ENCODE peak calls at places on chromosomes 16 and 17, in seven cellular contexts. P is endothelial cell of umbilical vein, J is stomach, K is transverse colon, I is GM12891, D is sigmoid colon, B is prostate gland. N is an unnamed sample.

GRCh38 chr17:58301504-58302150 is 20.9 kb upstream of the MPO start:
- DNase-seq in P (no peak), J (peak), K (no peak), I (no peak), D (peak), B (no peak), N (no peak)

GRCh38 chr17:28282596-28282995 is 36.4 kb upstream of the TMEM97 start:
- DNase-seq in P (peak), J (no peak), K (no peak), I (no peak), D (no peak), B (no peak), N (no peak)

GRCh38 chr16:31072540-31073072 is 1.4 kb downstream of the ZNF668 start:
- DNase-seq in P (peak), J (no peak), K (peak), I (no peak), D (peak), B (no peak), N (no peak)

GRCh38 chr16:12262454-12263180 is 286.1 kb downstream of the SNX29 start:
- DNase-seq in P (no peak), J (peak), K (peak), I (no peak), D (no peak), B (peak), N (no peak)

GRCh38 chr16:6008656-6009055 is 911.1 kb upstream of the EEF2KMT start:
- DNase-seq in P (no peak), J (no peak), K (no peak), I (no peak), D (no peak), B (no peak), N (no peak)

GRCh38 chr17:50507871-50508572 is at the start of gene MYCBPAP:
- DNase-seq in P (peak), J (peak), K (peak), I (peak), D (peak), B (peak), N (peak)

GRCh38 chr17:31605761-31606160 is 214.3 kb downstream of the RAB11FIP4 start:
- DNase-seq in P (no peak), J (no peak), K (no peak), I (no peak), D (no peak), B (no peak), N (no peak)

GRCh38 chr16:17304814-17305169 is 166.0 kb downstream of the XYLT1 start:
- DNase-seq in P (no peak), J (no peak), K (peak), I (no peak), D (peak), B (no peak), N (no peak)

GRCh38 chr17:29151567-29151966 is 28.6 kb downstream of the MYO18A start:
- DNase-seq in P (no peak), J (no peak), K (no peak), I (no peak), D (no peak), B (no peak), N (no peak)

GRCh38 chr17:56499799-56500388 is 93.6 kb upstream of the NOG start:
- DNase-seq in P (peak), J (no peak), K (no peak), I (no peak), D (no peak), B (no peak), N (no peak)

GRCh38 chr16:85882181-85882810 is 16.7 kb upstream of the IRF8 start:
- DNase-seq in P (no peak), J (no peak), K (no peak), I (no peak), D (no peak), B (no peak), N (no peak)

GRCh38 chr16:8571061-8571596 is 19.2 kb downstream of the TMEM114 start:
- DNase-seq in P (no peak), J (no peak), K (no peak), I (no peak), D (no peak), B (no peak), N (no peak)

GRCh38 chr17:65902165-65902564 is 289.8 kb downstream of the CEP112 start:
- DNase-seq in P (no peak), J (no peak), K (no peak), I (no peak), D (no peak), B (no peak), N (no peak)

GRCh38 chr17:78583091-78583490 is 5.9 kb upstream of the DNAH17 start:
- DNase-seq in P (no peak), J (no peak), K (no peak), I (no peak), D (no peak), B (no peak), N (peak)

GRCh38 chr16:86217001-86217890 is 293.1 kb upstream of the FOXF1 start:
- DNase-seq in P (no peak), J (no peak), K (no peak), I (no peak), D (peak), B (no peak), N (peak)

GRCh38 chr17:21425736-21426135 is 49.6 kb downstream of the KCNJ12 start:
- DNase-seq in P (no peak), J (no peak), K (no peak), I (no peak), D (no peak), B (no peak), N (no peak)

GRCh38 chr16:54027126-54027922 is 259.3 kb downstream of the IRX3 start:
- DNase-seq in P (peak), J (no peak), K (no peak), I (no peak), D (no peak), B (no peak), N (no peak)

GRCh38 chr16:56475226-56475625 is 23.9 kb downstream of the OGFOD1 start:
- DNase-seq in P (no peak), J (no peak), K (no peak), I (no peak), D (no peak), B (no peak), N (no peak)

GRCh38 chr16:72262711-72263110 is 90.8 kb upstream of the PMFBP1 start:
- DNase-seq in P (no peak), J (no peak), K (no peak), I (no peak), D (no peak), B (no peak), N (no peak)

GRCh38 chr16:84841787-84842300 is 22.1 kb downstream of the CRISPLD2 start:
- DNase-seq in P (no peak), J (peak), K (peak), I (no peak), D (no peak), B (peak), N (no peak)

GRCh38 chr17:76495663-76496400 is 5.4 kb downstream of the RHBDF2 start:
- DNase-seq in P (no peak), J (no peak), K (no peak), I (no peak), D (no peak), B (no peak), N (no peak)

GRCh38 chr17:2862197-2862596 is 66.0 kb downstream of the RAP1GAP2 start:
- DNase-seq in P (no peak), J (no peak), K (no peak), I (no peak), D (no peak), B (no peak), N (no peak)

DNA sequence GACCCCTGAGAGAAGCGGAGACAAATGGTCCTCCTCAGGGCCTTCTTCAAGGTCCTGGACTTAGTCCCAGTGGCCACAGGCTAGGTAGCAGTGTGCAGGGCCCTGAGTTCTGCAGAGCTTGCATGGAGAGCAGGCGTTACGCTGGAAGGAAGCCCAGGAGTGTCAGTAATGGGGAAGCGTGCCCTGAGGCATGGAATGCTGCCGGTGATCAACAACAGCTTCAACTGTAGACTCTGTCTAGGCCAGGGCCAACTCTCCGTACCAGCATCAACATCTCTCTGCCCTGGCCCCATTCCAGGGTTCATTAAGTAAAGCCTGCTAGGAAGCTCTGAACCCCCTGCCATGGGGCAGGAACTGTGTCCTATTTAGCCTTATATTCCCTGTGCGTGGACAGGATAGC is 568 bp upstream of the TNK1 start:
- DNase-seq in P (no peak), J (peak), K (peak), I (no peak), D (peak), B (peak), N (no peak)
- TF ChIP-seq POLR2AphosphoS5 in P (no peak), J (no peak), K (no peak), I (no peak), D (no peak), B (peak), N (no peak)

GRCh38 chr17:59423137-59423703 is 91.8 kb downstream of the YPEL2 start:
- DNase-seq in P (peak), J (no peak), K (no peak), I (no peak), D (peak), B (no peak), N (no peak)
- TF ChIP-seq POLR2AphosphoS5 in P (no peak), J (no peak), K (no peak), I (no peak), D (no peak), B (no peak), N (no peak)

GRCh38 chr16:67177743-67178699 is 5.7 kb downstream of the MATCAP1 start:
- DNase-seq in P (peak), J (peak), K (peak), I (peak), D (peak), B (peak), N (peak)

GRCh38 chr16:67181346-67181745 is 2.4 kb downstream of the MATCAP1 start:
- DNase-seq in P (peak), J (no peak), K (peak), I (no peak), D (peak), B (no peak), N (no peak)

GRCh38 chr16:67182288-67182687 is 1.5 kb downstream of the MATCAP1 start:
- DNase-seq in P (no peak), J (no peak), K (no peak), I (no peak), D (no peak), B (no peak), N (no peak)

GRCh38 chr16:67180166-67180565 is 3.6 kb downstream of the MATCAP1 start:
- DNase-seq in P (no peak), J (no peak), K (no peak), I (no peak), D (no peak), B (no peak), N (no peak)

DNA sequence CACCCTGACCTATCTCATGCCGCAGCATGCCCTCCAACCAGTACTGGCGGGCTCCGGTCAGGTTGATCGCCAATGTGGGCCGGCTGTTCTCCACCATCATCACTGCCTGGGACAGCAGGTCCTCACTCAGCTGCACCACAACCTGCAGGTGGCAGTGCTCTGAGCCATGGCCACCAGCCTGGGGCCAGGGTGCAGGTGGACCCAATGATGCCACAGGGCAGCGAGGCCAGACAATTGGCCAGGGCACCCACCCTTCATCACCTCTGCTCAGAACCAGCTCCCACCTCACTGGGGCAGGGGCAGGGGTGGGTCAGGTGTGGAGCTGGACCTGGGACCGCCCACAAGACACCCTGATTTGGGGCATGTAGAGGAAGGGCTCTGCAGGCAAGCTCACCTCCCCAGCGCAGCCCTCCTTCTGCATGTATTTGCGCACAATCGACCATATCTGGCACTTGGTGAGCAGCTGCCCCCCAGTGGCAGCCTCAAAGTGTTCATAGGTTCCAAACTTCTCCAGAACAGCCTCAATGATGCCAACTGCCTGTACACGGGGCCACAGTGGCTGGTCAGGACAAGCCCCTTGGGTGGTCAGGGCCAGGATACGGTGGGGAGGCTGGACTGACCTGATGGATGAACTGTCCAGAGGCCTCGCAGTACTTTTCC is 4.2 kb downstream of the MATCAP1 start:
- DNase-seq in P (no peak), J (no peak), K (no peak), I (no peak), D (no peak), B (no peak), N (no peak)
- TF ChIP-seq POLR2AphosphoS5 in P (no peak), J (no peak), K (no peak), I (no peak), D (no peak), B (no peak), N (no peak)

DNA sequence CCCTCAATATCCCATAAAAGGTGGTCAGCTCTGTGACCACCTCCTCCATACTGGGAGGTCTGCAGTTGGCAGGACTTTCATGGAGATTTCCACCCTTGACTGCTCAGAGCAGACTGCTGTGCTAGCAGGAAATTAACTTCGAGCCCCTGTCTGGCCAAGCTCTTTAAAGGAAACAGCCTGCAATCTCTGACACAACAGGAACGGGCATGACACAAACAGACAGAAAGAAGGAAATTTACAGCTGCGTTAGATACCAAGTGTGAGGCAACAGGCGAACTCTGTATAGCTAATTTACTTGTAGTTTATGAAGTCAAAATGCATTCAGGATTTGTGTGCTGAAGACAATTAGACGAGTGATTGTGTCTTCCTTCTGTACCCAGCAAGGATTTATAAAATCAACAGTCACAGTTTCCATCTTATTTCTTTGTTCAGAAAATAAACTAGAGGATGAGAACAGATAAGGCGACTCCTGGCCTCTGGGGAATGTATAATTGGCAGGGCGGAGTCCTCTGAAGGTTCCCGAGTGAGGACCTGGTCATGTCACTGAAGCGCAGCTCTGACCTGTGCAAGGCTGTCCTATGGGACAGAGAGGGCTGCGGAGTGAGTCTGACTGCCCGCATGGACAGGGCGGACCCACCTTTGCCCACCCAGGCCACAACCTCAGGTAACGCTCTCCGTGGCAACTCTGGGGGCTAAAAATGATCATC is 16.1 kb downstream of the WIPI1 start:
- DNase-seq in P (peak), J (no peak), K (no peak), I (no peak), D (no peak), B (no peak), N (no peak)
- TF ChIP-seq POLR2AphosphoS5 in P (no peak), J (no peak), K (no peak), I (no peak), D (no peak), B (no peak), N (no peak)

DNA sequence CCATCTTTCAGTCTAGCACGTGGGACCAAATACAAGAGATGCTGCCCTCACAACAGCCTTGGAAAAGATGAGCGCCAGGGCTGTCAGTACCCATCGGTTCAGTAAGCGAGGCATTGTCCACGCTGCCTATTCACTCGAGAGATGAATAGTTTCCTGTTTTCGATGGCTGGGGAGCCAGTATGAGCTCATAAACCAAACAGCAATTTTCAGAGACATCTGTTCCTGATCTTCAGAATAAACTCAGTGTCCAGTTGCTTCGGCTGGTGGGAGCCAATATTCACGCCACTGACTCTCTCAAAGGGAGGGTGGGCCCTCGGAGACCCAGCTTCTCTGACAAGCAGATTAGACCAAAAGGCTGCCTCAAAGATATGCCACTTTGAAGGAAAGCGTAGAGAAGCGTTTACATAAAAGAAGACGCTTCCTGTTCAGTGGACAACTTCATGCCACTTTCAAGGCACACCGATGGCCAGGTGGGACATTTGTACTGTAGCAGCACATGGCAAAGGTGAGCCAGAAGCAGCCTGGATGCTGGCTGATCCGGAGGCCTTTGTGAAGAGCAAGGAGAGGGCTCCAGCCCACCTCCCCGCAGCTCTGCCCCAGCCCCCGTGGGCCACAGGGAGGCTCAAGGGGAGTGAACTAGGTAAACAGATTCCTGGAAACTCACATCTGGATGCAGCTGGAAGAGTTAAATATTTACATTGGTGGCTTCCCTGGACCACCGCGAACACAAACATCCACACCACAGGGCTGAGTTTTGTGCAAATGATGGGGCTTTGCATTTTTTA is 6.0 kb downstream of the TIMM22 start:
- DNase-seq in P (peak), J (no peak), K (no peak), I (no peak), D (no peak), B (no peak), N (no peak)
- TF ChIP-seq POLR2AphosphoS5 in P (peak), J (no peak), K (no peak), I (no peak), D (no peak), B (no peak), N (no peak)

GRCh38 chr17:41907633-41908539 is 10.9 kb downstream of the ACLY start:
- DNase-seq in P (no peak), J (no peak), K (peak), I (no peak), D (no peak), B (no peak), N (no peak)
- TF ChIP-seq POLR2AphosphoS5 in P (no peak), J (no peak), K (no peak), I (no peak), D (no peak), B (no peak), N (no peak)

GRCh38 chr17:38752119-38752929 is at the start of gene PSMB3:
- DNase-seq in P (peak), J (peak), K (peak), I (peak), D (peak), B (peak), N (peak)
- TF ChIP-seq POLR2AphosphoS5 in P (peak), J (peak), K (peak), I (peak), D (peak), B (peak), N (peak)

GRCh38 chr16:65225488-65225887 is 103.6 kb upstream of the CDH11 start:
- DNase-seq in P (no peak), J (no peak), K (no peak), I (no peak), D (no peak), B (no peak), N (no peak)
- TF ChIP-seq POLR2AphosphoS5 in P (no peak), J (no peak), K (no peak), I (no peak), D (no peak), B (no peak), N (no peak)

GRCh38 chr17:82377924-82378740 is 6.6 kb downstream of the UTS2R start:
- DNase-seq in P (no peak), J (no peak), K (no peak), I (no peak), D (no peak), B (no peak), N (no peak)

GRCh38 chr17:82375359-82376041 is 3.9 kb downstream of the UTS2R start:
- DNase-seq in P (no peak), J (no peak), K (no peak), I (no peak), D (no peak), B (no peak), N (peak)

GRCh38 chr17:82374626-82375331 is 3.2 kb downstream of the UTS2R start:
- DNase-seq in P (no peak), J (no peak), K (no peak), I (no peak), D (no peak), B (no peak), N (peak)

GRCh38 chr17:82373731-82374625 is 2.4 kb downstream of the UTS2R start:
- DNase-seq in P (no peak), J (no peak), K (no peak), I (no peak), D (no peak), B (no peak), N (peak)

GRCh38 chr17:82376042-82376730 is 4.6 kb downstream of the UTS2R start:
- DNase-seq in P (no peak), J (no peak), K (no peak), I (no peak), D (no peak), B (no peak), N (peak)
- TF ChIP-seq POLR2AphosphoS5 in P (no peak), J (no peak), K (no peak), I (no peak), D (no peak), B (no peak), N (no peak)

GRCh38 chr17:74380086-74380958 is 13.0 kb downstream of the GPR142 start:
- DNase-seq in P (no peak), J (peak), K (peak), I (no peak), D (no peak), B (peak), N (no peak)

GRCh38 chr17:74374786-74375185 is 7.5 kb downstream of the GPR142 start:
- DNase-seq in P (no peak), J (no peak), K (no peak), I (no peak), D (no peak), B (no peak), N (no peak)

GRCh38 chr17:74383140-74383539 is 15.8 kb downstream of the GPR142 start:
- DNase-seq in P (no peak), J (no peak), K (no peak), I (no peak), D (no peak), B (no peak), N (no peak)

GRCh38 chr17:74380959-74381808 is 13.9 kb downstream of the GPR142 start:
- DNase-seq in P (no peak), J (no peak), K (peak), I (no peak), D (no peak), B (no peak), N (no peak)

GRCh38 chr17:74379495-74380085 is 12.3 kb downstream of the GPR142 start:
- DNase-seq in P (peak), J (peak), K (peak), I (peak), D (peak), B (peak), N (peak)
- TF ChIP-seq POLR2AphosphoS5 in P (no peak), J (no peak), K (no peak), I (no peak), D (no peak), B (peak), N (peak)